ENCODE peak calls at places on chromosomes 16 and 17, in eight cellular contexts. J, N, L, D, R, K, H and Z are unnamed samples.
A peak's percentile ranks its signal among the peaks of the same experiment; 100 is the strongest.

GRCh38 chr17:81400154-81400938 is 5.1 kb downstream of the BAHCC1 start:
- DNase-seq in J (no peak), N (no peak), L (no peak), D (peak; percentile 66), R (peak; percentile 75), K (peak; percentile 79), H (no peak), Z (no peak)

GRCh38 chr17:72496461-72496860 is 375.6 kb downstream of the SOX9 start:
- DNase-seq in J (no peak), N (no peak), L (no peak), D (no peak), R (no peak), K (no peak), H (no peak), Z (no peak)

GRCh38 chr17:61009619-61010018 is 332.0 kb downstream of the BCAS3 start:
- DNase-seq in J (peak; percentile 10), N (no peak), L (no peak), D (no peak), R (no peak), K (peak; percentile 42), H (no peak), Z (no peak)

GRCh38 chr17:66373944-66374817 is 71.8 kb downstream of the PRKCA start:
- DNase-seq in J (peak; percentile 25), N (peak; percentile 24), L (no peak), D (peak; percentile 34), R (no peak), K (peak; percentile 46), H (no peak), Z (no peak)

GRCh38 chr16:29756654-29757053 is 10.9 kb upstream of the C16orf54 start:
- DNase-seq in J (peak; percentile 52), N (no peak), L (no peak), D (no peak), R (no peak), K (peak; percentile 36), H (no peak), Z (no peak)

GRCh38 chr16:29971304-29971703 is 2.4 kb upstream of the TAOK2 start:
- DNase-seq in J (no peak), N (no peak), L (no peak), D (no peak), R (peak; percentile 29), K (no peak), H (no peak), Z (no peak)

GRCh38 chr16:29757950-29758466 is 12.2 kb upstream of the C16orf54 start:
- DNase-seq in J (peak; percentile 46), N (no peak), L (no peak), D (no peak), R (peak; percentile 55), K (peak; percentile 90), H (no peak), Z (no peak)

GRCh38 chr16:57711331-57711730 is 16.7 kb downstream of the DRC7 start:
- DNase-seq in J (no peak), N (no peak), L (no peak), D (no peak), R (no peak), K (no peak), H (no peak), Z (no peak)

GRCh38 chr16:25785361-25785760 is 93.6 kb downstream of the HS3ST4 start:
- DNase-seq in J (no peak), N (no peak), L (no peak), D (no peak), R (no peak), K (no peak), H (no peak), Z (no peak)

GRCh38 chr16:82824408-82824807 is 197.6 kb downstream of the CDH13 start:
- DNase-seq in J (no peak), N (no peak), L (no peak), D (no peak), R (no peak), K (no peak), H (no peak), Z (no peak)

GRCh38 chr16:64969221-64969620 is 152.6 kb downstream of the CDH11 start:
- DNase-seq in J (no peak), N (no peak), L (no peak), D (no peak), R (no peak), K (peak; percentile 61), H (no peak), Z (no peak)

GRCh38 chr17:20103454-20104448 is 94.6 kb downstream of the SPECC1 start:
- DNase-seq in J (peak; percentile 21), N (no peak), L (no peak), D (no peak), R (no peak), K (peak; percentile 41), H (no peak), Z (no peak)

GRCh38 chr17:57597531-57598453 is 147.3 kb downstream of the CCDC182 start:
- DNase-seq in J (peak; percentile 77), N (no peak), L (no peak), D (peak; percentile 89), R (peak; percentile 77), K (peak; percentile 86), H (peak; percentile 78), Z (no peak)

GRCh38 chr17:73560661-73561060 is 83.6 kb downstream of the SDK2 start:
- DNase-seq in J (no peak), N (no peak), L (no peak), D (no peak), R (no peak), K (no peak), H (no peak), Z (no peak)

GRCh38 chr17:50184057-50184456 is 17.4 kb downstream of the COL1A1 start:
- DNase-seq in J (no peak), N (no peak), L (no peak), D (no peak), R (no peak), K (peak; percentile 48), H (no peak), Z (no peak)
- TF ChIP-seq CTCF in J (peak; percentile 12), N (peak; percentile 11), L (peak; percentile 33), D (no peak), R (peak; percentile 33), K (peak; percentile 30), H (no peak), Z (peak; percentile 27)

DNA sequence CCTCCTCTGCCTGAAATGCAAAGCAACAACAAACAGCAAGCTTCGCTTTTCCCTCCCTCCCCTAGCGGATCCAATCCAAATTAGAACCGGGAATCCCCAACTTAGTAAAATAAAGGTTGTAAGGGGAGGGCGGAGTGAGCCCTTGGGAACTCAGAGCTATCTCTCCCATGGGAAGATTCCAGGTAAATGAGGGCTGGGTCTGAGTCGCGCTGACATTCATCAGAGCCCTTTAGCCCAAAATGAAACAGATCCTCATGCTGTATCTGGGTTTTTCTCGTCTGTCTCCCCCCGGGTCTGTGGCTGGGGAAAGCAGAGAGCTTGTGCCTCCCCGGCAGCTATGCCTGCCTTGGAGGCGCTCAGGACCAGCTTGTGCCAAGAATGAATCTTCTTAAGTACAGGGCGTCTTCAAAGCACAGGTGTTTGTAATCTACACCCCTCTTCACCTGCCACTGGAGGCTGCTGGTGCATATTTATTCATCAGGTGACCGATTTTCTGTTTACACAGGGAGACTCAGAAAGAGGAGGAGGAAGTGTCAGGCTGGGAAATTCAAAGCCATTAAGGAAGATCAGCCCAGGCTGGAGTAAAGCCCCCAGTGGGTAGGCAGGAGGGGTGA is 55.0 kb upstream of the GSE1 start:
- DNase-seq in J (peak; percentile 80), N (no peak), L (no peak), D (peak; percentile 82), R (no peak), K (no peak), H (no peak), Z (no peak)
- TF ChIP-seq CTCF in J (peak; percentile 1), N (no peak), L (no peak), D (peak; percentile 11), R (no peak), K (no peak), H (no peak), Z (no peak)

GRCh38 chr16:81212830-81213465 is 25.5 kb upstream of the BCO1 start:
- DNase-seq in J (no peak), N (no peak), L (no peak), D (no peak), R (no peak), K (no peak), H (no peak), Z (no peak)

GRCh38 chr16:81216706-81217105 is 21.8 kb upstream of the BCO1 start:
- DNase-seq in J (no peak), N (no peak), L (no peak), D (no peak), R (no peak), K (no peak), H (no peak), Z (no peak)

GRCh38 chr16:81216114-81216513 is 22.4 kb upstream of the BCO1 start:
- DNase-seq in J (no peak), N (no peak), L (no peak), D (no peak), R (no peak), K (no peak), H (no peak), Z (no peak)

GRCh38 chr16:81210807-81211206 is 27.7 kb upstream of the BCO1 start:
- DNase-seq in J (no peak), N (no peak), L (no peak), D (no peak), R (no peak), K (no peak), H (no peak), Z (no peak)

GRCh38 chr16:81214745-81215166 is 23.7 kb upstream of the BCO1 start:
- DNase-seq in J (no peak), N (no peak), L (no peak), D (peak; percentile 39), R (no peak), K (peak; percentile 48), H (no peak), Z (no peak)
- TF ChIP-seq CTCF in J (peak; percentile 24), N (no peak), L (no peak), D (peak; percentile 9), R (no peak), K (peak; percentile 65), H (no peak), Z (no peak)

DNA sequence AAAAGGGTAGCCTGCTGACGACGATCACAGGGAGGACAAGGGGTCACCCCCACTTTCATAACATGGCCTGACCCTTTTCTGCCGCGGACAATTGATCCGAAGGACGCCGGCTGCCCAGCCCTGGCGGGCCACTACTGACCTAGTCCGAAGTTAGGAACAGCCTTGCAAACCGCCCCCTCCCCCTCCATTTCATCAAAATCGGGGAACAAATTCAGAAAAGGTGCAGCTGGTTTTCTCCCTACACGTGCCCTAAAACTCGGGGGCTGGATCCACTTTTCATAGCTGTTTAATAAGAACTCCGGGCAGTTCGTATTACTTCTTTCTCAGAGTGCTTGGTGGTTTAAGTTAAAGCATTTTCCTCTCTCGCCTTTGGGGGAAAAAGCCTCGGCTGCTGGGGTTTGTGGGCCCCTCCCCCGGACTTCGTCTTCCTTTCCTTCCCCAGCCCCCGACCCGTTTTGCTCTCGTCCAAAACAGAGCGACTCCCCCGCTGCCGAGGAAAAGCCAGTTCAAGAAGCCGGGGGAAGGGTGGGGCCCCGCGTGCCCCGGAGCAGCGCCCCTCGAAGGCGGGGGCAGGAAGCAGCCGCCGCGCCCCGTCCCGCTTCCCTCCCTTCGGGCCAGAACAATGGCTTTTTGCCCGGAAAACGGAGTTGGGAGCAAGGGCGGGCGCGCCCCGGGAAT is 643 bp upstream of the CBX2 start:
- DNase-seq in J (peak; percentile 78), N (no peak), L (no peak), D (no peak), R (peak; percentile 85), K (peak; percentile 67), H (peak; percentile 73), Z (no peak)
- TF ChIP-seq CTCF in J (peak; percentile 49), N (no peak), L (no peak), D (no peak), R (peak; percentile 32), K (peak; percentile 36), H (no peak), Z (no peak)

GRCh38 chr17:75003957-75004355 is 8.5 kb upstream of the MRPL58 start:
- DNase-seq in J (no peak), N (no peak), L (no peak), D (no peak), R (no peak), K (no peak), H (no peak), Z (no peak)
- TF ChIP-seq CTCF in J (no peak), N (no peak), L (no peak), D (no peak), R (no peak), K (no peak), H (no peak), Z (no peak)